ENCODE peak calls at places on chromosomes 13 and 19, in eight cellular contexts. One of them, this sample, is unnamed.

GRCh38 chr13:112506046-112506445 is 81.9 kb downstream of the TUBGCP3 start:
- DNase-seq in spleen: no peak
- DNase-seq in lung: no peak
- DNase-seq in adrenal gland: no peak
- DNase-seq in heart left ventricle: no peak
- DNase-seq in CD4-positive, CD25-positive, alpha-beta regulatory T cell: no peak
- DNase-seq in SK-N-SH: no peak
- DNase-seq in aorta: no peak
- DNase-seq in this sample: no peak

GRCh38 chr19:11984986-11985385 is 20.1 kb downstream of the ZNF763 start:
- DNase-seq in heart left ventricle: no peak
- DNase-seq in CD4-positive, CD25-positive, alpha-beta regulatory T cell: no peak
- DNase-seq in lung: no peak
- DNase-seq in spleen: no peak
- DNase-seq in aorta: no peak
- DNase-seq in SK-N-SH: peak; percentile 27
- DNase-seq in adrenal gland: no peak
- DNase-seq in this sample: no peak

GRCh38 chr19:4401482-4402170 is 814 bp upstream of the CHAF1A start:
- DNase-seq in CD4-positive, CD25-positive, alpha-beta regulatory T cell: no peak
- DNase-seq in lung: no peak
- DNase-seq in adrenal gland: no peak
- DNase-seq in aorta: no peak
- DNase-seq in heart left ventricle: no peak
- DNase-seq in SK-N-SH: no peak
- DNase-seq in spleen: no peak
- DNase-seq in this sample: no peak

GRCh38 chr13:63481334-63481733 is 2065.7 kb upstream of the PCDH20 start:
- DNase-seq in heart left ventricle: no peak
- DNase-seq in CD4-positive, CD25-positive, alpha-beta regulatory T cell: no peak
- DNase-seq in aorta: no peak
- DNase-seq in SK-N-SH: peak; percentile 21
- DNase-seq in lung: no peak
- DNase-seq in spleen: no peak
- DNase-seq in adrenal gland: no peak
- DNase-seq in this sample: no peak

GRCh38 chr19:29690842-29691241 is 24.2 kb downstream of the C19orf12 start:
- DNase-seq in adrenal gland: no peak
- DNase-seq in CD4-positive, CD25-positive, alpha-beta regulatory T cell: peak; percentile 34
- DNase-seq in aorta: peak; percentile 40
- DNase-seq in spleen: peak; percentile 45
- DNase-seq in lung: no peak
- DNase-seq in SK-N-SH: no peak
- DNase-seq in heart left ventricle: no peak
- DNase-seq in this sample: no peak

GRCh38 chr13:109919715-109920375 is 133.5 kb upstream of the IRS2 start:
- DNase-seq in heart left ventricle: no peak
- DNase-seq in SK-N-SH: no peak
- DNase-seq in aorta: no peak
- DNase-seq in CD4-positive, CD25-positive, alpha-beta regulatory T cell: no peak
- DNase-seq in adrenal gland: no peak
- DNase-seq in lung: no peak
- DNase-seq in spleen: no peak
- DNase-seq in this sample: no peak

GRCh38 chr13:88071371-88071770 is 400.2 kb downstream of the SLITRK5 start:
- DNase-seq in aorta: no peak
- DNase-seq in CD4-positive, CD25-positive, alpha-beta regulatory T cell: no peak
- DNase-seq in heart left ventricle: no peak
- DNase-seq in adrenal gland: no peak
- DNase-seq in spleen: no peak
- DNase-seq in SK-N-SH: no peak
- DNase-seq in lung: no peak
- DNase-seq in this sample: no peak

GRCh38 chr19:35882074-35882832 is 13.9 kb downstream of the APLP1 start:
- DNase-seq in aorta: no peak
- DNase-seq in CD4-positive, CD25-positive, alpha-beta regulatory T cell: peak; percentile 33
- DNase-seq in adrenal gland: peak; percentile 52
- DNase-seq in spleen: no peak
- DNase-seq in lung: no peak
- DNase-seq in heart left ventricle: no peak
- DNase-seq in SK-N-SH: peak; percentile 79
- DNase-seq in this sample: no peak

GRCh38 chr13:51870616-51871015 is 8.8 kb downstream of the CCDC70 start:
- DNase-seq in spleen: no peak
- DNase-seq in adrenal gland: no peak
- DNase-seq in lung: no peak
- DNase-seq in CD4-positive, CD25-positive, alpha-beta regulatory T cell: no peak
- DNase-seq in heart left ventricle: no peak
- DNase-seq in aorta: no peak
- DNase-seq in SK-N-SH: no peak
- DNase-seq in this sample: no peak

GRCh38 chr13:49649244-49649962 is 21.1 kb downstream of the ARL11 start:
- DNase-seq in aorta: no peak
- DNase-seq in heart left ventricle: no peak
- DNase-seq in lung: no peak
- DNase-seq in adrenal gland: no peak
- DNase-seq in SK-N-SH: no peak
- DNase-seq in spleen: no peak
- DNase-seq in CD4-positive, CD25-positive, alpha-beta regulatory T cell: no peak
- DNase-seq in this sample: no peak

GRCh38 chr19:33705090-33705847 is 83.5 kb downstream of the CHST8 start:
- DNase-seq in CD4-positive, CD25-positive, alpha-beta regulatory T cell: no peak
- DNase-seq in lung: no peak
- DNase-seq in SK-N-SH: no peak
- DNase-seq in aorta: peak; percentile 21
- DNase-seq in heart left ventricle: no peak
- DNase-seq in adrenal gland: no peak
- DNase-seq in spleen: peak; percentile 69
- DNase-seq in this sample: no peak

GRCh38 chr13:39483326-39483725 is 119.7 kb downstream of the LHFPL6 start:
- DNase-seq in SK-N-SH: no peak
- DNase-seq in heart left ventricle: no peak
- DNase-seq in aorta: no peak
- DNase-seq in lung: no peak
- DNase-seq in adrenal gland: no peak
- DNase-seq in CD4-positive, CD25-positive, alpha-beta regulatory T cell: no peak
- DNase-seq in spleen: no peak
- DNase-seq in this sample: no peak

GRCh38 chr13:114067381-114067885 is 65.0 kb downstream of the RASA3 start:
- DNase-seq in lung: no peak
- DNase-seq in spleen: no peak
- DNase-seq in aorta: peak; percentile 40
- DNase-seq in heart left ventricle: peak; percentile 22
- DNase-seq in SK-N-SH: no peak
- DNase-seq in CD4-positive, CD25-positive, alpha-beta regulatory T cell: no peak
- DNase-seq in adrenal gland: no peak
- DNase-seq in this sample: no peak

GRCh38 chr19:53597023-53597422 is 34.8 kb upstream of the DPRX start:
- DNase-seq in lung: no peak
- DNase-seq in heart left ventricle: no peak
- DNase-seq in adrenal gland: no peak
- DNase-seq in SK-N-SH: no peak
- DNase-seq in aorta: no peak
- DNase-seq in spleen: no peak
- DNase-seq in CD4-positive, CD25-positive, alpha-beta regulatory T cell: no peak
- DNase-seq in this sample: no peak

GRCh38 chr19:7733376-7733775 is 1.5 kb upstream of the CLEC4G start:
- DNase-seq in aorta: no peak
- DNase-seq in spleen: peak; percentile 4
- DNase-seq in CD4-positive, CD25-positive, alpha-beta regulatory T cell: no peak
- DNase-seq in lung: no peak
- DNase-seq in adrenal gland: no peak
- DNase-seq in SK-N-SH: no peak
- DNase-seq in heart left ventricle: no peak
- DNase-seq in this sample: no peak

GRCh38 chr13:60417734-60418133 is 20.7 kb downstream of the TDRD3 start:
- DNase-seq in heart left ventricle: no peak
- DNase-seq in adrenal gland: no peak
- DNase-seq in aorta: no peak
- DNase-seq in SK-N-SH: no peak
- DNase-seq in CD4-positive, CD25-positive, alpha-beta regulatory T cell: no peak
- DNase-seq in lung: no peak
- DNase-seq in spleen: no peak
- DNase-seq in this sample: no peak

GRCh38 chr19:48600679-48601382 is 5.7 kb upstream of the SPACA4 start:
- DNase-seq in lung: no peak
- DNase-seq in spleen: no peak
- DNase-seq in CD4-positive, CD25-positive, alpha-beta regulatory T cell: no peak
- DNase-seq in SK-N-SH: no peak
- DNase-seq in aorta: no peak
- DNase-seq in heart left ventricle: no peak
- DNase-seq in adrenal gland: no peak
- DNase-seq in this sample: no peak

GRCh38 chr19:2307518-2308012 is 389 bp downstream of the LINGO3 start:
- DNase-seq in SK-N-SH: no peak
- DNase-seq in CD4-positive, CD25-positive, alpha-beta regulatory T cell: no peak
- DNase-seq in aorta: no peak
- DNase-seq in spleen: no peak
- DNase-seq in lung: no peak
- DNase-seq in adrenal gland: no peak
- DNase-seq in heart left ventricle: no peak
- DNase-seq in this sample: no peak

GRCh38 chr13:98979012-98979411 is 1.1 kb upstream of the DOCK9 start:
- DNase-seq in spleen: no peak
- DNase-seq in heart left ventricle: no peak
- DNase-seq in CD4-positive, CD25-positive, alpha-beta regulatory T cell: no peak
- DNase-seq in adrenal gland: no peak
- DNase-seq in aorta: no peak
- DNase-seq in SK-N-SH: no peak
- DNase-seq in lung: no peak
- DNase-seq in this sample: no peak

GRCh38 chr19:31693870-31694269 is 344.6 kb upstream of the TSHZ3 start:
- DNase-seq in heart left ventricle: no peak
- DNase-seq in adrenal gland: no peak
- DNase-seq in lung: no peak
- DNase-seq in SK-N-SH: no peak
- DNase-seq in CD4-positive, CD25-positive, alpha-beta regulatory T cell: no peak
- DNase-seq in spleen: no peak
- DNase-seq in aorta: no peak
- DNase-seq in this sample: no peak
- H3K9me3 ChIP-seq in heart left ventricle: no peaks in the 10 kb centered on the region
- H3K9me3 ChIP-seq in adrenal gland: no peaks in the 10 kb centered on the region
- H3K9me3 ChIP-seq in lung: no peaks in the 10 kb centered on the region
- H3K9me3 ChIP-seq in SK-N-SH: no peaks in the 10 kb centered on the region
- H3K9me3 ChIP-seq in CD4-positive, CD25-positive, alpha-beta regulatory T cell: no peaks in the 10 kb centered on the region
- H3K9me3 ChIP-seq in spleen: no peaks in the 10 kb centered on the region
- H3K9me3 ChIP-seq in aorta: no peaks in the 10 kb centered on the region
- H3K9me3 ChIP-seq in this sample: no peaks in the 10 kb centered on the region

GRCh38 chr19:16366433-16367268 is 42.0 kb downstream of the KLF2 start:
- DNase-seq in lung: no peak
- DNase-seq in spleen: peak; percentile 85
- DNase-seq in adrenal gland: no peak
- DNase-seq in heart left ventricle: no peak
- DNase-seq in SK-N-SH: no peak
- DNase-seq in aorta: peak; percentile 54
- DNase-seq in CD4-positive, CD25-positive, alpha-beta regulatory T cell: peak; percentile 29
- DNase-seq in this sample: no peak

GRCh38 chr19:16365300-16365996 is 40.8 kb downstream of the KLF2 start:
- DNase-seq in spleen: peak; percentile 81
- DNase-seq in SK-N-SH: no peak
- DNase-seq in adrenal gland: no peak
- DNase-seq in aorta: no peak
- DNase-seq in CD4-positive, CD25-positive, alpha-beta regulatory T cell: no peak
- DNase-seq in lung: no peak
- DNase-seq in heart left ventricle: no peak
- DNase-seq in this sample: no peak

GRCh38 chr19:16366056-16366432 is 41.4 kb downstream of the KLF2 start:
- DNase-seq in SK-N-SH: no peak
- DNase-seq in heart left ventricle: no peak
- DNase-seq in CD4-positive, CD25-positive, alpha-beta regulatory T cell: no peak
- DNase-seq in lung: no peak
- DNase-seq in adrenal gland: no peak
- DNase-seq in spleen: peak; percentile 76
- DNase-seq in aorta: peak; percentile 30
- DNase-seq in this sample: no peak

GRCh38 chr19:16368385-16369305 is 44.0 kb downstream of the KLF2 start:
- DNase-seq in aorta: peak; percentile 41
- DNase-seq in spleen: peak; percentile 80
- DNase-seq in SK-N-SH: no peak
- DNase-seq in heart left ventricle: no peak
- DNase-seq in adrenal gland: no peak
- DNase-seq in CD4-positive, CD25-positive, alpha-beta regulatory T cell: peak; percentile 77
- DNase-seq in lung: no peak
- DNase-seq in this sample: peak; percentile 57

GRCh38 chr19:16367269-16367683 is 42.6 kb downstream of the KLF2 start:
- DNase-seq in lung: no peak
- DNase-seq in spleen: peak; percentile 88
- DNase-seq in SK-N-SH: no peak
- DNase-seq in CD4-positive, CD25-positive, alpha-beta regulatory T cell: peak; percentile 64
- DNase-seq in aorta: peak; percentile 45
- DNase-seq in adrenal gland: no peak
- DNase-seq in heart left ventricle: no peak
- DNase-seq in this sample: no peak
- H3K9me3 ChIP-seq in lung: no peaks in the 10 kb centered on the region
- H3K9me3 ChIP-seq in spleen: no peaks in the 10 kb centered on the region
- H3K9me3 ChIP-seq in SK-N-SH: no peaks in the 10 kb centered on the region
- H3K9me3 ChIP-seq in CD4-positive, CD25-positive, alpha-beta regulatory T cell: no peaks in the 10 kb centered on the region
- H3K9me3 ChIP-seq in aorta: no peaks in the 10 kb centered on the region
- H3K9me3 ChIP-seq in adrenal gland: no peaks in the 10 kb centered on the region
- H3K9me3 ChIP-seq in heart left ventricle: no peaks in the 10 kb centered on the region
- H3K9me3 ChIP-seq in this sample: no peaks in the 10 kb centered on the region

DNA sequence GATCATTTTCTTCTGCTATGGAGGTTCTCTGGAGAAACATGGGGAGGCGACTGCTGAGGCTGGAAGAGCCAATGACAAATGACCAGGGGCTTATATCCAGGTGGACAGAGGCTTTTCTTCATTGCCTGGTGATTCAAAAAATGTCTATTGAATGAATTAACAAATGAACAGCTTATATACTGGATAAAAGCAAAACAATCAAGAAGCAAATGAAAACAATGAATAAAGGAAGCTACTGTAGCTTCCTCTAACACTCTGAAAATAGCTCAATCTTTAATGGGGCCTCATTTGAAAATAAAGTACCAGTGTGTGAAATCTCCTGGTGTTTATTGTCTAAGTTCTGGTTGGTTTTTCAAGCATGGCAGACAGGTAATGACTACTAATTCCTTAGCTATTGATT is 167.5 kb upstream of the TMTC4 start:
- DNase-seq in aorta: no peak
- DNase-seq in CD4-positive, CD25-positive, alpha-beta regulatory T cell: no peak
- DNase-seq in heart left ventricle: no peak
- DNase-seq in spleen: no peak
- DNase-seq in lung: no peak
- DNase-seq in adrenal gland: no peak
- DNase-seq in SK-N-SH: no peak
- DNase-seq in this sample: no peak
- H3K9me3 ChIP-seq in aorta: no peaks in the 10 kb centered on the region
- H3K9me3 ChIP-seq in CD4-positive, CD25-positive, alpha-beta regulatory T cell: no peaks in the 10 kb centered on the region
- H3K9me3 ChIP-seq in heart left ventricle: no peaks in the 10 kb centered on the region
- H3K9me3 ChIP-seq in spleen: no peaks in the 10 kb centered on the region
- H3K9me3 ChIP-seq in lung: no peaks in the 10 kb centered on the region
- H3K9me3 ChIP-seq in adrenal gland: no peaks in the 10 kb centered on the region
- H3K9me3 ChIP-seq in SK-N-SH: no peaks in the 10 kb centered on the region
- H3K9me3 ChIP-seq in this sample: no peaks in the 10 kb centered on the region

DNA sequence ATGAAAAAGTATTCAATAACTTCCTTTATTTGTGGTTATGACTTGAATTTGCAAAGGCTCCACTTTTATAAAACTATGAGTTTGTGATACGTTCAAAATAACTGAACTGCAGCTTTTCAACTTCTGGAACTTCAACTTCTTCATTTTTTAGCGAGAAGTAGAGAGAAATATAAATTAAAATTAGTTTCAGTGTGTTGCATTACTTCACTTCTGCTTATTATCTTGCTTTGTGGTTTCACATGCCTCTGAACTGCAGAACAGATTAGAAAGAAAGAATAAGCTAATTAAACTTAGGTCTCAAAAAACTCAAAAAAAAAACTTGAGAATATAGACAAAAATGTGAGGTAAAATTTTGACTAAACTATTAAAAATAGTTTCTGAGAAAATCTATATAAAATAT is 1073.4 kb downstream of the PCDH17 start:
- DNase-seq in aorta: no peak
- DNase-seq in adrenal gland: no peak
- DNase-seq in SK-N-SH: no peak
- DNase-seq in CD4-positive, CD25-positive, alpha-beta regulatory T cell: no peak
- DNase-seq in spleen: no peak
- DNase-seq in lung: no peak
- DNase-seq in heart left ventricle: no peak
- DNase-seq in this sample: no peak
- H3K9me3 ChIP-seq in aorta: peaks cover 1% of the 10 kb centered on the region
- H3K9me3 ChIP-seq in adrenal gland: peaks cover 6% of the 10 kb centered on the region
- H3K9me3 ChIP-seq in SK-N-SH: no peaks in the 10 kb centered on the region
- H3K9me3 ChIP-seq in CD4-positive, CD25-positive, alpha-beta regulatory T cell: no peaks in the 10 kb centered on the region
- H3K9me3 ChIP-seq in spleen: no peaks in the 10 kb centered on the region
- H3K9me3 ChIP-seq in lung: peaks cover under 1% of the 10 kb centered on the region
- H3K9me3 ChIP-seq in heart left ventricle: no peaks in the 10 kb centered on the region
- H3K9me3 ChIP-seq in this sample: no peaks in the 10 kb centered on the region

This sample was measured in T-helper 17 cell.